ENCODE peak calls at places on chromosomes 12 and 14, in four cellular contexts. One of them, this sample, is unnamed.

GRCh38 chr12:12099102-12099501 is 28.4 kb downstream of the BCL2L14 start:
- DNase-seq in K562: no peak
- DNase-seq in HCT116: no peak
- DNase-seq in GM12878: no peak
- DNase-seq in this sample: no peak

GRCh38 chr14:61470261-61470953 is 149.0 kb downstream of the PRKCH start:
- DNase-seq in K562: no peak
- DNase-seq in HCT116: no peak
- DNase-seq in GM12878: no peak
- DNase-seq in this sample: no peak

GRCh38 chr12:14779834-14780233 is 23.4 kb downstream of the WBP11 start:
- DNase-seq in K562: no peak
- DNase-seq in HCT116: no peak
- DNase-seq in GM12878: no peak
- DNase-seq in this sample: no peak

GRCh38 chr14:44567997-44568396 is 60.9 kb upstream of the FSCB start:
- DNase-seq in K562: no peak
- DNase-seq in HCT116: no peak
- DNase-seq in GM12878: no peak
- DNase-seq in this sample: no peak

GRCh38 chr14:89616425-89617141 is 199.6 kb upstream of the FOXN3 start:
- DNase-seq in K562: no peak
- DNase-seq in HCT116: no peak
- DNase-seq in GM12878: no peak
- DNase-seq in this sample: peak

GRCh38 chr12:132071837-132072384 is 72.2 kb downstream of the DDX51 start:
- DNase-seq in K562: no peak
- DNase-seq in HCT116: no peak
- DNase-seq in GM12878: no peak
- DNase-seq in this sample: no peak

GRCh38 chr14:103185051-103186027 is 62.1 kb downstream of the TNFAIP2 start:
- DNase-seq in K562: no peak
- DNase-seq in HCT116: peak
- DNase-seq in GM12878: no peak
- DNase-seq in this sample: peak

GRCh38 chr14:93239869-93240677 is 33.0 kb downstream of the UBR7 start:
- DNase-seq in K562: no peak
- DNase-seq in HCT116: peak
- DNase-seq in GM12878: no peak
- DNase-seq in this sample: no peak

GRCh38 chr12:55629058-55629841 is 7.4 kb upstream of the OR10P1 start:
- DNase-seq in K562: no peak
- DNase-seq in HCT116: no peak
- DNase-seq in GM12878: no peak
- DNase-seq in this sample: no peak

GRCh38 chr14:54344445-54344844 is 52.4 kb upstream of the CDKN3 start:
- DNase-seq in K562: peak
- DNase-seq in HCT116: no peak
- DNase-seq in GM12878: no peak
- DNase-seq in this sample: no peak

GRCh38 chr12:48996794-48997718 is 2.1 kb downstream of the DDN start:
- DNase-seq in K562: peak
- DNase-seq in HCT116: no peak
- DNase-seq in GM12878: no peak
- DNase-seq in this sample: peak

GRCh38 chr14:68011629-68012028 is 192.1 kb downstream of the RAD51B start:
- DNase-seq in K562: no peak
- DNase-seq in HCT116: no peak
- DNase-seq in GM12878: no peak
- DNase-seq in this sample: no peak

GRCh38 chr12:10715491-10715890 is 7.6 kb downstream of the YBX3 start:
- DNase-seq in K562: no peak
- DNase-seq in HCT116: no peak
- DNase-seq in GM12878: no peak
- DNase-seq in this sample: no peak

GRCh38 chr12:1443421-1444141 is 150.8 kb downstream of the FBXL14 start:
- DNase-seq in K562: no peak
- DNase-seq in HCT116: no peak
- DNase-seq in GM12878: no peak
- DNase-seq in this sample: no peak

GRCh38 chr12:79933580-79934264 is 1.2 kb downstream of the PPP1R12A start:
- DNase-seq in K562: no peak
- DNase-seq in HCT116: no peak
- DNase-seq in GM12878: no peak
- DNase-seq in this sample: no peak

GRCh38 chr14:22614240-22614799 is 16.2 kb downstream of the ABHD4 start:
- DNase-seq in K562: no peak
- DNase-seq in HCT116: peak
- DNase-seq in GM12878: no peak
- DNase-seq in this sample: peak

GRCh38 chr12:82593901-82594396 is 92.8 kb upstream of the TMTC2 start:
- DNase-seq in K562: no peak
- DNase-seq in HCT116: no peak
- DNase-seq in GM12878: peak
- DNase-seq in this sample: no peak

GRCh38 chr14:49189381-49189780 is 396.8 kb downstream of the RPS29 start:
- DNase-seq in K562: no peak
- DNase-seq in HCT116: no peak
- DNase-seq in GM12878: no peak
- DNase-seq in this sample: no peak

GRCh38 chr12:66011731-66012130 is 118.8 kb downstream of the LLPH start:
- DNase-seq in K562: no peak
- DNase-seq in HCT116: no peak
- DNase-seq in GM12878: no peak
- DNase-seq in this sample: no peak

GRCh38 chr12:66055837-66056319 is 74.7 kb downstream of the LLPH start:
- DNase-seq in K562: no peak
- DNase-seq in HCT116: no peak
- DNase-seq in GM12878: peak
- DNase-seq in this sample: peak

GRCh38 chr14:30873308-30874119 is 845 bp upstream of the COCH start:
- DNase-seq in K562: no peak
- DNase-seq in HCT116: no peak
- DNase-seq in GM12878: no peak
- DNase-seq in this sample: no peak
- TF ChIP-seq EZH2 in K562: no peak
- TF ChIP-seq EZH2 in HCT116: no peak
- TF ChIP-seq EZH2 in GM12878: no peak
- TF ChIP-seq EZH2 in this sample: peak

GRCh38 chr12:3311491-3312103 is 179.4 kb upstream of the PRMT8 start:
- DNase-seq in K562: no peak
- DNase-seq in HCT116: no peak
- DNase-seq in GM12878: no peak
- DNase-seq in this sample: no peak

GRCh38 chr12:3311027-3311402 is 180.0 kb upstream of the PRMT8 start:
- DNase-seq in K562: no peak
- DNase-seq in HCT116: peak
- DNase-seq in GM12878: no peak
- DNase-seq in this sample: no peak

GRCh38 chr12:3314306-3314663 is 176.7 kb upstream of the PRMT8 start:
- DNase-seq in K562: peak
- DNase-seq in HCT116: no peak
- DNase-seq in GM12878: no peak
- DNase-seq in this sample: no peak

GRCh38 chr12:3313655-3314305 is 177.2 kb upstream of the PRMT8 start:
- DNase-seq in K562: peak
- DNase-seq in HCT116: no peak
- DNase-seq in GM12878: no peak
- DNase-seq in this sample: peak

GRCh38 chr12:3313066-3313465 is 177.9 kb upstream of the PRMT8 start:
- DNase-seq in K562: no peak
- DNase-seq in HCT116: no peak
- DNase-seq in GM12878: no peak
- DNase-seq in this sample: no peak
- TF ChIP-seq MAX in K562: no peak
- TF ChIP-seq MAX in HCT116: peak
- TF ChIP-seq MAX in GM12878: no peak
- TF ChIP-seq MAX in this sample: no peak

GRCh38 chr14:58864751-58865519 is 227.2 kb downstream of the DACT1 start:
- DNase-seq in K562: no peak
- DNase-seq in HCT116: no peak
- DNase-seq in GM12878: no peak
- DNase-seq in this sample: no peak

GRCh38 chr14:58862421-58862820 is 224.7 kb downstream of the DACT1 start:
- DNase-seq in K562: no peak
- DNase-seq in HCT116: no peak
- DNase-seq in GM12878: no peak
- DNase-seq in this sample: no peak

GRCh38 chr14:58863576-58864345 is 226.0 kb downstream of the DACT1 start:
- DNase-seq in K562: no peak
- DNase-seq in HCT116: no peak
- DNase-seq in GM12878: no peak
- DNase-seq in this sample: no peak

GRCh38 chr14:58865520-58866281 is 227.9 kb downstream of the DACT1 start:
- DNase-seq in K562: no peak
- DNase-seq in HCT116: no peak
- DNase-seq in GM12878: no peak
- DNase-seq in this sample: no peak

DNA sequence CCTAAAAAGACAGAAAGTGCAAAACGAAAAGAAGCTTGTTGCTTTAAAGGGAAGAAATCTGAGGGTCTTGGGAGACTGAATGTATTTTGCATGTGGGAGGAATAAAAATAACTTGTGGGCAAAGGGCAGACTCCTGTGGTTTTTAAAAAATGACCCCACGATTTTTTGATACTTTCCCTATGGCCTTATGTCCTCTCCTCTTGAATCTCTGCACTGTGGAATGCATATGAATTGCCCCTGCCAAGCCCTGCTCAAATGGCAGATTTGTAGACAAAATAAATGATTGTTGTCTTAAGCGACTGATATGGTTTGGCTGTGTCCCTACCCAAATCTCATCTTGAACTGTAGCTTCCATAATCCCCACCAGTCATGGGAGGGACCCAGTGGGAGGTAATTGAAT is 223.8 kb downstream of the DACT1 start:
- DNase-seq in K562: no peak
- DNase-seq in HCT116: no peak
- DNase-seq in GM12878: no peak
- DNase-seq in this sample: no peak
- TF ChIP-seq ZBTB33 in K562: no peak
- TF ChIP-seq ZBTB33 in HCT116: no peak
- TF ChIP-seq ZBTB33 in GM12878: no peak
- TF ChIP-seq ZBTB33 in this sample: no peak

DNA sequence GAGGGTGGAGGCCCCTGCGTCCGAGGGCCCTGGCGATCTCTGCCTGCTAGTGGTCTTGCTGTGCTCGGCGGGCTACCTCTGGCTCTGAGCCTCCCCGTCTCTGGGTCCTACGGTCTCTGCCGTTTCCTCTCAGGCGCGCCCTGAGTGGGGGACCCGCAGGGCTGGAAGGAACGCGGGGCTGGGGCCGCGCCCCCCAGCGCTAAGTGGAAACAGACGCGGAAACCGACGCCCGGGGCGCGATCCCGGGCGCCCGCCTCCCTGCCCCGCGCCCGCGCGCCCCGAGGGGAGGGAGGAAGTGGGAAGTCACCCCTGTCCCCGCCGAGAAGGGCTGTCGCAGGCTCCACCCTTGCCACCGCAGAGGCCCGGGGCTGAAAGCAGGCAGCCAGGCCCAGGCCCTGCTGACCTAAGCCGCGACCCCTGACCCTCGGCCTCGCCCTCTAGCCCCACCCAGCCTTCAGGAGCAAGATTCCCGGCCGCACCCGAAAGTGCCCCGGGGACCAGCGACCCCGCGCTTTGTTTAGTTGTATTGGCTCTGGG is 831 bp downstream of the CRIP1 start:
- DNase-seq in K562: no peak
- DNase-seq in HCT116: no peak
- DNase-seq in GM12878: no peak
- DNase-seq in this sample: no peak
- TF ChIP-seq EZH2 in K562: no peak
- TF ChIP-seq EZH2 in HCT116: no peak
- TF ChIP-seq EZH2 in GM12878: no peak
- TF ChIP-seq EZH2 in this sample: no peak

DNA sequence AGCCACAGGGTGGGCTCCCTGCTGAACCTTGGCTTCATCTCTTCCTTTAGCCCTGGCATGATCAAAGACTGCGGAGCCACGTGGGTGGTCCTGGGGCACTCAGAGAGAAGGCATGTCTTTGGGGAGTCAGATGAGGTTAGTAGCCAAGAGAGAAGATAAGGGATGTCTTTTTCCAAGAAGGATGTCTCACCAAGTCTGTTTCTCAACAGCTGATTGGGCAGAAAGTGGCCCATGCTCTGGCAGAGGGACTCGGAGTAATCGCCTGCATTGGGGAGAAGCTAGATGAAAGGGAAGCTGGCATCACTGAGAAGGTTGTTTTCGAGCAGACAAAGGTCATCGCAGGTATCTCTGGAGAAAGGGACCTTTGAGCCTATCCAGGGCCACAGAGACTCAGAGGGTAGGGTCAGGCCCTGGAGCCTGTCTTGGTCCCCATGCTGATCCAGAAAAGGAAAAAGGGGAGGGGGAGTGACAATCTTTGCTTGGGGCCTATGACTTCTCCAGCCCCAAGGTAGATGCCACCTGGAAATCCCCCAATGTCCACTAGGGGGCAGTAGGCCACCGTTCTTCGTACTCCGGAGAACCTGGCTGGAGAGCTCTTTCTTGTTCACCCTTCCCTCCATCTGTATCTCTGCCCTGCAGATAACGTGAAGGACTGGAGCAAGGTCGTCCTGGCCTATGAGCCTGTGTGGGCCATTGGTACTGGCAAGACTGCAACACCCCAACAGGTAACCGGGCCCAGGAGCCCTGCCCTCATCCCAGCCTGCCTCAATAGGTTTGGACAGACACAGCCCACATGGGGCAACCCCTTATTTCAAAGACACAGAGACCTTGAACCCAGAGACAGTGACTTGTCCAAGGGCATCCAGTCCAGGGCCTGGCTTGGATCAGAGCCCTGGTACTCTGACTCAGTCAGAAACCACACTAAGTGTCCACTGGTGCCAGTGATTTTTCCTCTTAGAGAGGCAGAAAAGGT is 2.0 kb downstream of the TPI1 start:
- DNase-seq in K562: peak
- DNase-seq in HCT116: peak
- DNase-seq in GM12878: peak
- DNase-seq in this sample: peak
- TF ChIP-seq MAX in K562: peak
- TF ChIP-seq MAX in HCT116: no peak
- TF ChIP-seq MAX in GM12878: no peak
- TF ChIP-seq MAX in this sample: no peak

This sample was measured in HepG2.